ENCODE peak calls at places on chromosome 13, in four cellular contexts. E is left cardiac atrium; A is stimulated activated CD4-positive, alpha-beta T cell treated with anti-CD3 and anti-CD28 coated beads, Interleukin-1b, Interleukin-23, amount 100 ng/mL, for 48 hours; C is choroid plexus epithelial cell. S is an unnamed sample.

GRCh38 chr13:109859216-109859835 is 72.9 kb upstream of the IRS2 start:
- DNase-seq in E (no peak), A (no peak), C (no peak), S (no peak)

GRCh38 chr13:46492946-46493345 is 60.0 kb upstream of the LRCH1 start:
- DNase-seq in E (no peak), A (no peak), C (peak), S (peak)

GRCh38 chr13:99758465-99759162 is 213.0 kb downstream of the ZIC5 start:
- DNase-seq in E (no peak), A (no peak), C (no peak), S (no peak)

GRCh38 chr13:107587681-107588080 is 627.7 kb downstream of the LIG4 start:
- DNase-seq in E (no peak), A (no peak), C (no peak), S (no peak)

GRCh38 chr13:52130641-52131040 is 1.8 kb upstream of the NEK5 start:
- DNase-seq in E (no peak), A (no peak), C (no peak), S (peak)

GRCh38 chr13:18943721-18944391 is 237.8 kb downstream of the TUBA3C start:
- DNase-seq in E (no peak), A (no peak), C (no peak), S (no peak)

GRCh38 chr13:97109256-97109655 is 112.9 kb upstream of the MBNL2 start:
- DNase-seq in E (no peak), A (no peak), C (no peak), S (no peak)

GRCh38 chr13:27309401-27309958 is 38.9 kb downstream of the RASL11A start:
- DNase-seq in E (no peak), A (no peak), C (no peak), S (peak)

GRCh38 chr13:111472083-111472482 is 151.6 kb downstream of the TEX29 start:
- DNase-seq in E (no peak), A (no peak), C (no peak), S (no peak)

GRCh38 chr13:73421310-73421912 is 362.6 kb downstream of the KLF5 start:
- DNase-seq in E (no peak), A (peak), C (peak), S (peak)

GRCh38 chr13:98768522-98768921 is 16.1 kb upstream of the SLC15A1 start:
- DNase-seq in E (no peak), A (no peak), C (no peak), S (no peak)

GRCh38 chr13:72164811-72165210 is 297.8 kb upstream of the DACH1 start:
- DNase-seq in E (no peak), A (no peak), C (no peak), S (no peak)

GRCh38 chr13:97139704-97140103 is 82.4 kb upstream of the MBNL2 start:
- DNase-seq in E (no peak), A (no peak), C (no peak), S (no peak)

GRCh38 chr13:113500530-113501265 is 10.2 kb upstream of the DCUN1D2 start:
- DNase-seq in E (no peak), A (no peak), C (no peak), S (no peak)

GRCh38 chr13:21134475-21134874 is 41.9 kb downstream of the SKA3 start:
- DNase-seq in E (no peak), A (no peak), C (no peak), S (no peak)

GRCh38 chr13:73893833-73894232 is 240.4 kb downstream of the KLF12 start:
- DNase-seq in E (no peak), A (no peak), C (no peak), S (no peak)

GRCh38 chr13:106133025-106133424 is 402.4 kb downstream of the EFNB2 start:
- DNase-seq in E (no peak), A (no peak), C (peak), S (no peak)

GRCh38 chr13:52455677-52456041 is 381 bp downstream of the CKAP2 start:
- DNase-seq in E (peak), A (peak), C (peak), S (peak)

S was measured in LoVo.